ENCODE peak calls at places on chromosomes 12 and 14, in four cellular contexts. M is HL-60, X is K562, P is GM12878. N is an unnamed sample.

GRCh38 chr12:110330544-110330943 is 49.5 kb downstream of the ATP2A2 start:
- DNase-seq in M (peak), X (no peak), P (no peak), N (no peak)

GRCh38 chr14:40413146-40413545 is 980.9 kb upstream of the FBXO33 start:
- DNase-seq in M (no peak), X (no peak), P (no peak), N (no peak)

GRCh38 chr12:124002021-124002640 is 29.1 kb downstream of the ZNF664 start:
- DNase-seq in M (no peak), X (no peak), P (no peak), N (no peak)

GRCh38 chr12:32532951-32533350 is 133.6 kb downstream of the FGD4 start:
- DNase-seq in M (no peak), X (no peak), P (no peak), N (no peak)

GRCh38 chr12:2011641-2012607 is 7.7 kb upstream of the DCP1B start:
- DNase-seq in M (no peak), X (no peak), P (no peak), N (no peak)

GRCh38 chr14:106129274-106129673 is 602.9 kb downstream of the TMEM121 start:
- DNase-seq in M (peak), X (no peak), P (no peak), N (no peak)

GRCh38 chr14:50335989-50336391 is 23.9 kb downstream of the DMAC2L start:
- DNase-seq in M (no peak), X (peak), P (no peak), N (no peak)

GRCh38 chr12:105084251-105085250 is at the start of gene ALDH1L2:
- DNase-seq in M (peak), X (peak), P (no peak), N (peak)

GRCh38 chr12:116150001-116150400 is 127.5 kb downstream of the MED13L start:
- DNase-seq in M (no peak), X (no peak), P (no peak), N (no peak)

GRCh38 chr12:65673732-65674131 is 150.6 kb upstream of the HMGA2 start:
- DNase-seq in M (no peak), X (no peak), P (no peak), N (no peak)

GRCh38 chr12:123933214-123933613 is 39.4 kb downstream of the CCDC92 start:
- DNase-seq in M (no peak), X (no peak), P (no peak), N (no peak)

GRCh38 chr12:1529228-1529861 is 65.0 kb downstream of the FBXL14 start:
- DNase-seq in M (no peak), X (no peak), P (no peak), N (no peak)

DNA sequence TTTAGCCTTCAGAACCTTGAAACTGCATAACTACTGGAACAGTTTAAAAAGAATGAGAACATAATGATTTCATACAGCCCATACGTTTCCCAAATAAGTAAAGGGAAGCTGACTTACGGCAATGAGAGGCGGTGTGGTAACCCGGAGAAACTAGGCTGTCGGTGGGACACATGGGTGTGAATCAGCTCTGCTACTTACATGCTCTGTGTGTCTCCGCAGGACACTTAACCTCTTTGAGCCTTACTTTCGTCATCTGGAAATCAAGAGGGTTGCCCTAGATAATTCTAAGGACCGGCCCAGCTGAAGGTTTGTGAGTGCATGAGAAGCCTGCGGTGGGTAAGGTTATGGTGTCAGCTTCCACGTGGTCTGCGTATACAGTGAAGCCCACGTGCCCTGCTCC is 49.3 kb upstream of the PLEKHG3 start:
- DNase-seq in M (peak), X (no peak), P (no peak), N (no peak)
- TF ChIP-seq SPI1 in M (no peak), X (no peak), P (no peak), N (no peak)

GRCh38 chr14:52840916-52841315 is 49.5 kb upstream of the GNPNAT1 start:
- DNase-seq in M (no peak), X (no peak), P (no peak), N (no peak)

GRCh38 chr14:52845079-52845478 is 53.7 kb upstream of the GNPNAT1 start:
- DNase-seq in M (no peak), X (no peak), P (no peak), N (no peak)

GRCh38 chr14:52848626-52849025 is 57.2 kb upstream of the GNPNAT1 start:
- DNase-seq in M (no peak), X (no peak), P (no peak), N (no peak)

DNA sequence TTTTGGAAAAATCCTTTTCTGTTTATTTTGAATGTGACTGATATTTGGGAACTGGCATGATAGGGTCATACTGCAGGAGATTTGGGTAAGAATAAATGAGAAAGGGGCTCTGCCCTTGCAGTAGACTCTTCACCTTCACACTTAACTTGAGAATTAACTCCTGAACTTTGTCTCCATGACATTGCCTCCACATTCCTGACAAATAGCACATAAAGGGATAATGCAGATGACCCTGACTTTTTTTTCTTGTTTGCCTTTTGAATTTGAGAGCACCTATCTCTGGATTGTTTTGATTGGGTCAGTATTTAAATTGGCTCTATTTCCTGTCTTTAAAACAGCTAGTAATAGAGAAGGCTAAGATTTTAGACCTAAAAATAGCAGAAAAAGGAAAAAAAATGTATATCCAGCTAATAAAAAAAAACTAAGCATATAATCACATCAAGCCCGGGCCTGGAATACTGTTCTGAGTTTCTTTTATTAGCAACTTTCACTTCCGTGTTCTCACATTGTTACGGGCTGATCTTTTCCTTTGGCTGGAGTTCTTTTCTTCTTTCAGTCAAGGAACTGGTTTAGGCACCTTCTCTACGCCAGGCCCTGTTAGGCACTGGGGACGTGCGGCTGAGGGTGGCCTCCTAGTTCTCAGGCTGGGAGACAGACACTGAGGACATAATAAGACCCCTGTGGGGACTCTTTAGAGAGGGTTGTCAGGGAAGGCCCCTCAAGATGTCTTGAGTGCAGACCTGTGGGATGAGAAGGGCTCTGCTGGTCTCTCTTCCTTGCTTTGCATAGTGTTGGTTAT is 53.1 kb upstream of the GNPNAT1 start:
- DNase-seq in M (no peak), X (no peak), P (no peak), N (no peak)
- TF ChIP-seq POLR2AphosphoS5 in M (no peak), X (no peak), P (no peak), N (no peak)

DNA sequence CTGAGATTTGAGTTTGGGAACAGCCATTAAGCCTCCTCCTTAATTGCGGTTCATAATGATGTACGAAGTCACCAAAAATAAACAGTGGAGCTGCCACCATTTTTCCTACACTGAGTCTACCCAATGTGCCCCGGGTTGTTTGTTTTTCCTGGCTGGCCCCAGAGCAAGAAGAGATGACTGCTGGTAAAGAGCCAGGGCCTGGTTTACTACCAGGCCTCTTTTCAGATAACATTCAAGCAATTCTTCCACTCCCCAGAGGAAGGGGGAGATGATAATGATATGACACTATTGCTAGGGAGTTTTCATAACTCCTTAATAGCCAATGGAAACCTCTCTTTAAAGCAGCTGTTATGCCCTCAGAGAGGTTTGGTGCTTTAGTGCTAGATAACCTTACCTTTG is 42.3 kb downstream of the BRAP start:
- DNase-seq in M (no peak), X (no peak), P (no peak), N (no peak)
- TF ChIP-seq SPI1 in M (no peak), X (no peak), P (no peak), N (no peak)

GRCh38 chr14:69581316-69581935 is 6.8 kb upstream of the CCDC177 start:
- DNase-seq in M (no peak), X (no peak), P (no peak), N (no peak)
- TF ChIP-seq POLR2AphosphoS5 in M (no peak), X (no peak), P (no peak), N (no peak)

GRCh38 chr12:45577844-45578399 is 151.6 kb upstream of the ARID2 start:
- DNase-seq in M (no peak), X (no peak), P (no peak), N (no peak)

GRCh38 chr12:45583011-45583657 is 146.4 kb upstream of the ARID2 start:
- DNase-seq in M (no peak), X (no peak), P (no peak), N (no peak)

GRCh38 chr12:45581112-45581511 is 148.4 kb upstream of the ARID2 start:
- DNase-seq in M (no peak), X (no peak), P (no peak), N (no peak)

GRCh38 chr12:45582536-45582935 is 147.0 kb upstream of the ARID2 start:
- DNase-seq in M (no peak), X (no peak), P (no peak), N (no peak)

DNA sequence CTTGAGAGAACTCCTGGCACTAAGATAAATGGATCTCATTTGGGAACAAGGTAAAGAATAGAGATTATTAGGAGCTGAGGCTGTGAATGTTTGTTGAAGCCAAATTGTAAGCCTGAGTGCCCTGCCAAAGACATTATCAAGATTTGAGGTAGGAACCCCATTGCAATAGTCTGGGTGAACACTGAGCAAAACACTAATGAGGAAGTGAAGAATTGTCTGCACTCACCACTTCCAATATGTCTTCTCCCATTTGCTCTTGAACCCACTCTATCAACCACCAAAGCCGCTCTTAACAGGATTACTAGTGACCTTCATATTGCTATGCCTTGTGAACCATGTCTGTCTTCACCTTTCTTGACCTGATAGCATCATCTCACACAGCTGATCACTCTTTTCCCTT is 148.9 kb upstream of the ARID2 start:
- DNase-seq in M (no peak), X (no peak), P (no peak), N (no peak)
- TF ChIP-seq SPI1 in M (peak), X (no peak), P (peak), N (peak)